ENCODE peak calls at places on chromosomes 12 and 14, in ten cellular contexts. J is GM23248, O is fibroblast of lung, T is GM12878, M is MM.1S, R is IMR-90, B is HepG2, Z is K562, W is OCI-LY7, S is hepatocyte. E is an unnamed sample.

GRCh38 chr12:70049596-70050360 is 193.5 kb upstream of the CNOT2 start:
- DNase-seq in T (peak; percentile 68), B (no peak), J (no peak), R (no peak), W (peak; percentile 26), S (peak; percentile 57), Z (peak; percentile 22), O (no peak), M (peak; percentile 87), E (no peak)

GRCh38 chr12:53798575-53798974 is 46.8 kb upstream of the CISTR start:
- DNase-seq in W (no peak), M (no peak), R (no peak), Z (no peak), T (no peak), B (peak; percentile 97), S (no peak), J (peak; percentile 4), O (no peak), E (no peak)

GRCh38 chr12:46664771-46665287 is 161.0 kb downstream of the SLC38A4 start:
- DNase-seq in S (peak; percentile 50), Z (peak; percentile 27), J (peak; percentile 93), R (peak; percentile 96), O (peak; percentile 92), W (no peak), T (peak; percentile 7), B (peak; percentile 83), M (peak; percentile 82), E (peak; percentile 89)

GRCh38 chr12:130482448-130482847 is 144.8 kb downstream of the PIWIL1 start:
- DNase-seq in O (no peak), J (no peak), Z (no peak), W (no peak), S (no peak), M (no peak), T (no peak), B (no peak), R (no peak), E (no peak)

GRCh38 chr14:27256805-27257204 is 659.0 kb upstream of the NOVA1 start:
- DNase-seq in O (no peak), W (no peak), Z (no peak), B (no peak), J (no peak), T (no peak), M (no peak), R (no peak), S (no peak), E (no peak)

GRCh38 chr14:100434911-100435455 is 111.8 kb downstream of the SLC25A47 start:
- DNase-seq in Z (no peak), O (no peak), R (no peak), T (no peak), J (no peak), B (no peak), S (no peak), M (no peak), W (no peak), E (no peak)

GRCh38 chr14:26334288-26334687 is 263.5 kb downstream of the NOVA1 start:
- DNase-seq in T (no peak), W (no peak), J (no peak), M (no peak), R (no peak), O (no peak), S (no peak), Z (no peak), B (no peak), E (no peak)

GRCh38 chr14:105944632-105945610 is 418.5 kb downstream of the TMEM121 start:
- DNase-seq in M (no peak), B (peak; percentile 67), S (no peak), O (no peak), Z (peak; percentile 62), J (peak; percentile 9), W (no peak), T (no peak), R (no peak), E (no peak)

GRCh38 chr12:26701604-26702215 is 131.3 kb downstream of the ITPR2 start:
- DNase-seq in R (peak; percentile 70), Z (no peak), J (peak; percentile 64), M (peak; percentile 35), B (peak; percentile 23), O (peak; percentile 47), S (peak; percentile 55), T (no peak), W (peak; percentile 54), E (peak; percentile 33)

GRCh38 chr12:2540535-2540941 is 254.2 kb upstream of the FKBP4 start:
- DNase-seq in Z (no peak), B (no peak), J (no peak), W (no peak), O (no peak), S (peak; percentile 13), T (no peak), M (no peak), R (no peak), E (no peak)

GRCh38 chr12:120536064-120536791 is 2.1 kb downstream of the RNF10 start:
- DNase-seq in O (no peak), R (no peak), S (peak; percentile 26), J (no peak), M (peak; percentile 61), W (peak; percentile 33), T (no peak), Z (no peak), B (peak; percentile 60), E (no peak)

GRCh38 chr14:30267141-30267540 is 291.8 kb upstream of the G2E3 start:
- DNase-seq in O (peak; percentile 62), Z (no peak), B (no peak), S (no peak), W (no peak), J (peak; percentile 63), R (peak; percentile 68), M (no peak), T (no peak), E (peak; percentile 49)

GRCh38 chr12:91877461-91878230 is 268.0 kb downstream of the BTG1 start:
- DNase-seq in S (no peak), J (no peak), B (no peak), W (no peak), Z (no peak), M (no peak), O (no peak), T (no peak), R (no peak), E (no peak)

GRCh38 chr14:21203470-21204166 is 47.8 kb upstream of the OR5AU1 start:
- DNase-seq in R (no peak), M (no peak), Z (no peak), S (no peak), J (no peak), W (no peak), T (no peak), B (peak; percentile 79), O (no peak), E (no peak)

GRCh38 chr12:23888396-23889068 is 60.9 kb downstream of the SOX5 start:
- DNase-seq in M (no peak), Z (no peak), W (no peak), O (peak; percentile 56), B (no peak), T (no peak), J (no peak), R (no peak), S (no peak), E (peak; percentile 57)

GRCh38 chr12:65339161-65339560 is 60.7 kb downstream of the MSRB3 start:
- DNase-seq in S (no peak), T (no peak), O (no peak), R (no peak), W (no peak), J (no peak), M (no peak), Z (no peak), B (no peak), E (no peak)

GRCh38 chr12:114063435-114063834 is 97.3 kb upstream of the RBM19 start:
- DNase-seq in M (no peak), R (no peak), Z (no peak), T (no peak), W (no peak), S (no peak), O (no peak), J (no peak), B (no peak), E (no peak)

GRCh38 chr12:96237465-96238077 is 43.4 kb downstream of the ELK3 start:
- DNase-seq in R (peak; percentile 97), T (no peak), Z (no peak), B (no peak), W (no peak), S (no peak), O (peak; percentile 99), J (peak; percentile 97), M (no peak), E (peak; percentile 99)

GRCh38 chr12:92436847-92437246 is 265.9 kb upstream of the PLEKHG7 start:
- DNase-seq in Z (no peak), S (no peak), T (no peak), R (no peak), J (no peak), B (no peak), O (no peak), W (no peak), M (no peak), E (no peak)

GRCh38 chr14:91378945-91379932 is 38.4 kb downstream of the CCDC88C start:
- DNase-seq in W (no peak), M (no peak), R (no peak), O (no peak), S (no peak), T (no peak), J (no peak), Z (no peak), B (peak; percentile 58), E (no peak)

GRCh38 chr12:115044073-115044472 is 360.1 kb upstream of the TBX3 start:
- DNase-seq in T (no peak), S (no peak), O (no peak), J (peak; percentile 3), W (no peak), B (no peak), R (peak; percentile 10), Z (no peak), M (no peak), E (no peak)

GRCh38 chr14:102630405-102630804 is 38.0 kb downstream of the RCOR1 start:
- DNase-seq in Z (no peak), W (no peak), J (no peak), B (no peak), O (no peak), M (no peak), R (no peak), T (no peak), S (peak; percentile 28), E (no peak)
- H4K20me1 ChIP-seq in Z (peaks cover 10% of the 10 kb centered on the region), W (peaks cover 7% of the 10 kb centered on the region), J (peaks cover 2% of the 10 kb centered on the region), B (peaks cover 19% of the 10 kb centered on the region), O (no peaks in the 10 kb centered on the region), M (no peaks in the 10 kb centered on the region), R (peaks cover 58% of the 10 kb centered on the region), T (peaks cover 2% of the 10 kb centered on the region), S (peaks cover 91% of the 10 kb centered on the region), E (peaks cover 70% of the 10 kb centered on the region)

GRCh38 chr12:45644521-45644920 is 85.0 kb upstream of the ARID2 start:
- DNase-seq in Z (no peak), B (no peak), R (peak; percentile 71), S (no peak), M (peak; percentile 37), J (peak; percentile 5), O (peak; percentile 34), T (no peak), W (peak; percentile 13), E (no peak)
- H2AFZ ChIP-seq in Z (no peak overlapping the region), B (no peak overlapping the region), R (peak overlapping the region; percentile 87), S (no peak overlapping the region), M (peak overlapping the region; percentile 39), J (peak overlapping the region; percentile 33), O (peak overlapping the region; percentile 57), T (peak overlapping the region; percentile 1), W (peak overlapping the region; percentile 47), E (peak overlapping the region; percentile 70)

GRCh38 chr12:105209091-105209490 is 26.9 kb downstream of the APPL2 start:
- DNase-seq in B (no peak), M (no peak), Z (no peak), R (no peak), W (no peak), S (no peak), J (no peak), O (no peak), T (no peak), E (no peak)
- H3K36me3 ChIP-seq in B (peaks cover 35% of the 10 kb centered on the region), M (no peaks in the 10 kb centered on the region), Z (peaks cover 5% of the 10 kb centered on the region), R (peaks cover 48% of the 10 kb centered on the region), W (no peaks in the 10 kb centered on the region), S (peaks cover 6% of the 10 kb centered on the region), J (peaks cover 69% of the 10 kb centered on the region), O (peaks cover 22% of the 10 kb centered on the region), T (peaks cover 8% of the 10 kb centered on the region), E (peaks cover 33% of the 10 kb centered on the region)

GRCh38 chr14:102693006-102693755 is 84.1 kb upstream of the TRAF3 start:
- DNase-seq in O (no peak), B (peak; percentile 61), W (no peak), M (no peak), Z (no peak), T (no peak), R (no peak), J (no peak), S (peak; percentile 13), E (no peak)
- H4K20me1 ChIP-seq in O (no peaks in the 10 kb centered on the region), B (peaks cover 29% of the 10 kb centered on the region), W (peaks cover 7% of the 10 kb centered on the region), M (no peaks in the 10 kb centered on the region), Z (peaks cover 23% of the 10 kb centered on the region), T (no peaks in the 10 kb centered on the region), R (peaks cover 43% of the 10 kb centered on the region), J (peaks cover 17% of the 10 kb centered on the region), S (peaks cover 83% of the 10 kb centered on the region), E (peaks cover 84% of the 10 kb centered on the region)